ENCODE peak calls at places on chromosomes 11 and 22, in nine cellular contexts. Q is astrocyte of the spinal cord, N is fibroblast of mammary gland, C is ovary, F is tibial nerve, V is OCI-LY7, G is fibroblast of lung, T is neural progenitor cell, E is H1. L is an unnamed sample.

GRCh38 chr11:46277313-46277622 is 194 bp upstream of the CREB3L1 start:
- DNase-seq in C (peak), F (peak), Q (peak), E (no peak), T (no peak), V (no peak), N (peak), G (peak), L (peak)

GRCh38 chr11:10728779-10729472 is 22.1 kb upstream of the CTR9 start:
- DNase-seq in N (peak), T (peak), Q (no peak), F (no peak), E (peak), V (no peak), C (no peak), G (peak), L (peak)

GRCh38 chr22:45131749-45132148 is 32.0 kb upstream of the NUP50 start:
- DNase-seq in E (no peak), G (peak), Q (no peak), N (no peak), T (no peak), V (no peak), F (peak), C (no peak), L (no peak)

GRCh38 chr11:126029805-126030204 is 32.9 kb downstream of the CDON start:
- DNase-seq in T (no peak), N (no peak), C (no peak), F (no peak), G (no peak), E (no peak), V (no peak), Q (no peak), L (no peak)

GRCh38 chr11:40230821-40231220 is 1228.6 kb downstream of the LRRC4C start:
- DNase-seq in C (no peak), N (no peak), T (no peak), G (no peak), F (no peak), E (no peak), V (no peak), Q (no peak), L (no peak)

GRCh38 chr11:120746836-120747609 is 235.5 kb downstream of the GRIK4 start:
- DNase-seq in C (no peak), T (no peak), Q (no peak), V (no peak), F (no peak), N (peak), E (no peak), G (peak), L (no peak)

GRCh38 chr22:49582671-49583070 is 245.0 kb downstream of the BRD1 start:
- DNase-seq in F (no peak), G (no peak), C (no peak), E (peak), N (no peak), V (no peak), T (no peak), Q (no peak), L (no peak)

GRCh38 chr22:24060375-24060788 is 49.3 kb downstream of the CABIN1 start:
- DNase-seq in E (no peak), C (peak), F (peak), T (no peak), N (peak), V (no peak), G (peak), Q (peak), L (peak)

GRCh38 chr11:394034-394857 is at the start of gene PKP3:
- DNase-seq in V (no peak), G (peak), E (no peak), Q (peak), F (no peak), T (peak), N (peak), C (no peak), L (peak)

GRCh38 chr22:30763815-30764686 is 69.4 kb downstream of the OSBP2 start:
- DNase-seq in G (peak), V (peak), E (peak), Q (peak), F (no peak), N (peak), T (peak), C (peak), L (peak)

GRCh38 chr11:19725379-19726079 is 12.9 kb downstream of the NAV2 start:
- DNase-seq in E (no peak), C (no peak), T (no peak), F (no peak), Q (no peak), G (no peak), N (no peak), V (no peak), L (no peak)

GRCh38 chr11:44568706-44569473 is 3.4 kb downstream of the CD82 start:
- DNase-seq in Q (peak), G (peak), F (peak), C (peak), V (peak), E (no peak), T (no peak), N (peak), L (peak)

GRCh38 chr22:20763630-20764029 is 10.3 kb upstream of the SERPIND1 start:
- DNase-seq in C (no peak), T (no peak), N (peak), G (no peak), Q (no peak), V (no peak), E (no peak), F (peak), L (no peak)

GRCh38 chr11:15775797-15776196 is 580.5 kb downstream of the SOX6 start:
- DNase-seq in V (no peak), F (no peak), G (no peak), E (no peak), T (no peak), Q (no peak), N (no peak), C (no peak), L (no peak)

GRCh38 chr22:48838846-48839730 is 988.6 kb downstream of the BRD1 start:
- DNase-seq in E (no peak), F (no peak), N (no peak), C (no peak), Q (no peak), G (no peak), T (no peak), V (peak), L (no peak)

GRCh38 chr11:67351275-67352005 is 1.9 kb downstream of the POLD4 start:
- DNase-seq in F (no peak), N (peak), T (peak), C (no peak), V (peak), G (peak), E (peak), Q (peak), L (peak)

GRCh38 chr11:121563003-121563402 is 110.2 kb upstream of the SORL1-AS1 start:
- DNase-seq in V (no peak), N (no peak), G (no peak), Q (no peak), T (no peak), F (no peak), C (no peak), E (no peak), L (no peak)

GRCh38 chr11:73991471-73992006 is 8.9 kb upstream of the UCP2 start:
- DNase-seq in E (no peak), F (no peak), C (no peak), Q (no peak), V (peak), T (no peak), N (no peak), G (no peak), L (no peak)

GRCh38 chr11:73988227-73988626 is 5.6 kb upstream of the UCP2 start:
- DNase-seq in T (no peak), V (no peak), G (no peak), Q (no peak), F (no peak), E (no peak), N (no peak), C (no peak), L (no peak)

GRCh38 chr11:73990727-73991126 is 8.1 kb upstream of the UCP2 start:
- DNase-seq in N (no peak), T (no peak), E (no peak), G (no peak), C (no peak), F (no peak), Q (no peak), V (no peak), L (no peak)

GRCh38 chr11:73983764-73984543 is 1.3 kb upstream of the UCP2 start:
- DNase-seq in C (no peak), F (no peak), G (no peak), T (no peak), Q (no peak), V (peak), E (no peak), N (no peak), L (no peak)

DNA sequence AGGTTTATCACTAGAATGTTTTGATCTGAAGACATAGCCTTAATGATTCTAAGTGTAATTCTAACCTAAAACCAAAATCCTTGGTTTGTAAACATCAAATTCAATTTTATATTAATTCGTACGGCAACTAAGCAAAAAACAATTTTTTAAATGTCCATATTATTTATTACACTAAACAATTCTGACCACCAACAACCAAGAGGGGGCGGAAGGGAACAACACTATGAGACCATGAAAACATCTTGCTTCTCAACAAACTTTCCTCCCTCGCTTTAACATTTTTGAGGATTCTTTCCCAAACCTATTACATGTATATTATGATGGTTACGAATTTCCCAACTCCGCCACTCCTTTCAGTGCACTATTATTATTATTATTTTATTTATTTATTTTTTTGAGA is 6.5 kb upstream of the UCP2 start:
- DNase-seq in F (no peak), C (no peak), V (no peak), N (no peak), T (no peak), G (no peak), E (no peak), Q (no peak), L (no peak)
- TF ChIP-seq CTCF in F (no peak), C (no peak), V (peak), N (no peak), T (no peak), G (peak), E (no peak), Q (no peak), L (no peak)

DNA sequence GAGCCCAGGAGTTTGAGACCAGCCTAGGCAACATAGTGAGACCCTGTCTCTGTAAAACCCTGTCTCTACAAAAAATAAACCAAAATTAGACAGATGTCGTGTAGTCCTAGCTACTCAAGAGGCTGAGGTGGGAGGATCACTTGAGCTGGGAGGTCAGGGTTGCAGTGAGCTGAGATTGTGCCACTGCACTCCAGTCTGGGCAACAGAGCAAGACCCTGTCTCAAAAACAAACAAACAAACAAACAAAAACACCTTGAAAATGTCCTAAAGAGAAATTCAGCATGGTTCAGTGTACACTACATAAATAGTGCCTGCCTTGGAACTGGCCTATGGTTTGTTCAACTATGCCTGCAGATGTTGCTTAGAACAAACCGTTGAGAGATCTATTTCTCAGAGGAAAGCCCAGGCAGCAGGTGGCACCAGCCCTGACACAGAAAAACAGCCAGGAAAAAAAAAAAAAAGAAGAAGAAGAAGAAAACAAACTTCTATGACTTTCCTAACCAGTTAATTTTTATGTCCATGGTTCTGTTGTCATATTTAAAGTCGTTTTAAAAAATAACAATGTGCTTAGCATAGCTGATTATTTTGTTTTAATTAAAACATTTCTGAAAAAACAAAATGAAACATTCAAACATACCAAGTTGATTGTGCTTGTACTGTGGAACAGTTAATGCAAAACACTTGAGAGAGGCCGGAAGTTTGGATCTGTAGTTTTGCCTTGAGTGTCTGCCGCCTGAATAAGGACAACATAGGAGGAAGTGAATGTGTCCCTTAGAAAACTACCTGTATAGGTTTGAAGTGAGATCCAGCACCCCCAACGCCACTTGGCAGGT is 5.4 kb downstream of the KREMEN1 start:
- DNase-seq in T (no peak), E (no peak), G (no peak), N (no peak), Q (no peak), F (no peak), C (no peak), V (no peak), L (no peak)
- H3K4me3 ChIP-seq in T (no peak), E (no peak), G (no peak), N (no peak), Q (no peak), F (no peak), C (no peak), V (no peak), L (no peak)

GRCh38 chr11:30585067-30585891 is 874 bp downstream of the MPPED2 start:
- DNase-seq in G (no peak), T (peak), V (no peak), C (no peak), F (no peak), Q (no peak), N (no peak), E (peak), L (no peak)

GRCh38 chr11:30581646-30582045 is 4.5 kb downstream of the MPPED2 start:
- DNase-seq in Q (no peak), E (no peak), V (no peak), F (no peak), G (no peak), C (no peak), T (no peak), N (no peak), L (no peak)

GRCh38 chr11:30585892-30586250 is 282 bp downstream of the MPPED2 start:
- DNase-seq in N (no peak), Q (no peak), E (no peak), F (no peak), G (no peak), V (no peak), C (no peak), T (peak), L (no peak)

GRCh38 chr11:30583505-30584280 is 2.5 kb downstream of the MPPED2 start:
- DNase-seq in T (peak), N (peak), G (no peak), Q (no peak), C (no peak), E (peak), F (no peak), V (no peak), L (no peak)

GRCh38 chr11:30586251-30587144 is at the start of gene MPPED2:
- DNase-seq in E (peak), T (peak), G (no peak), V (no peak), Q (no peak), C (peak), N (no peak), F (no peak), L (peak)
- TF ChIP-seq CTCF in E (peak), T (peak), G (no peak), V (no peak), Q (peak), C (no peak), N (no peak), F (peak), L (no peak)

GRCh38 chr11:119318240-119319135 is 1.6 kb upstream of the MCAM start:
- DNase-seq in Q (peak), N (peak), V (peak), T (peak), G (peak), F (no peak), E (no peak), C (no peak), L (peak)

GRCh38 chr11:119320593-119321524 is 3.9 kb upstream of the MCAM start:
- DNase-seq in T (peak), Q (peak), N (peak), V (peak), G (peak), E (peak), C (no peak), F (no peak), L (peak)

GRCh38 chr11:119317592-119318239 is 786 bp upstream of the MCAM start:
- DNase-seq in V (no peak), Q (no peak), C (no peak), E (no peak), F (no peak), G (peak), T (no peak), N (no peak), L (no peak)

GRCh38 chr11:119319136-119319701 is 2.3 kb upstream of the MCAM start:
- DNase-seq in F (no peak), Q (no peak), C (no peak), T (no peak), N (no peak), E (no peak), V (no peak), G (no peak), L (no peak)

GRCh38 chr11:119319702-119320592 is 3.0 kb upstream of the MCAM start:
- DNase-seq in T (peak), C (no peak), F (no peak), E (no peak), V (no peak), G (no peak), Q (no peak), N (no peak), L (no peak)
- H3K4me3 ChIP-seq in T (peak), C (peak), F (peak), E (peak), V (peak), G (no peak), Q (no peak), N (no peak), L (no peak)